ENCODE peak calls at places on chromosome 1, in ten cellular contexts. W is fibroblast of lung, M is endothelial cell of umbilical vein, L is GM23338, G is IMR-90, Q is K562, V is astrocyte, Y is HCT116, K is OCI-LY7, F is hepatocyte. N is an unnamed sample. For H4K20me1 and H3K36me3, the result is how much of the 10 kb centered on the place peaks cover.

GRCh38 chr1:231200417-231201031 is 38.7 kb downstream of the TRIM67 start:
- DNase-seq in W (peak), M (no peak), L (no peak), G (peak), Q (peak), V (peak), Y (no peak), K (no peak), F (peak), N (peak)

GRCh38 chr1:228463009-228463558 is 24.1 kb upstream of the RNF187 start:
- DNase-seq in W (no peak), M (no peak), L (no peak), G (no peak), Q (no peak), V (no peak), Y (no peak), K (no peak), F (no peak), N (no peak)

GRCh38 chr1:53634571-53634979 is 104.4 kb downstream of the GLIS1 start:
- DNase-seq in W (no peak), M (no peak), L (peak), G (no peak), Q (no peak), V (no peak), Y (no peak), K (no peak), F (no peak), N (no peak)

GRCh38 chr1:15510611-15511405 is 13.2 kb downstream of the CASP9 start:
- DNase-seq in W (peak), M (no peak), L (no peak), G (peak), Q (no peak), V (no peak), Y (no peak), K (no peak), F (no peak), N (no peak)

GRCh38 chr1:157831968-157832626 is 9.5 kb downstream of the CD5L start:
- DNase-seq in W (no peak), M (no peak), L (no peak), G (no peak), Q (no peak), V (no peak), Y (no peak), K (no peak), F (no peak), N (no peak)

GRCh38 chr1:8789314-8790214 is 27.9 kb downstream of the RERE start:
- DNase-seq in W (no peak), M (no peak), L (peak), G (no peak), Q (peak), V (no peak), Y (no peak), K (no peak), F (peak), N (peak)

GRCh38 chr1:45522324-45523104 is 830 bp upstream of the PRDX1 start:
- DNase-seq in W (peak), M (no peak), L (peak), G (peak), Q (peak), V (peak), Y (peak), K (no peak), F (no peak), N (no peak)

GRCh38 chr1:64686828-64687724 is 57.8 kb upstream of the RAVER2 start:
- DNase-seq in W (peak), M (peak), L (peak), G (peak), Q (peak), V (peak), Y (peak), K (peak), F (peak), N (peak)

GRCh38 chr1:244214009-244214967 is 163.2 kb downstream of the ZBTB18 start:
- DNase-seq in W (peak), M (peak), L (peak), G (peak), Q (no peak), V (peak), Y (peak), K (no peak), F (peak), N (peak)

GRCh38 chr1:117712598-117712997 is 106.8 kb downstream of the TENT5C start:
- DNase-seq in W (no peak), M (no peak), L (no peak), G (no peak), Q (no peak), V (no peak), Y (no peak), K (no peak), F (no peak), N (no peak)

GRCh38 chr1:170495006-170495405 is 37.0 kb upstream of the GORAB start:
- DNase-seq in W (peak), M (no peak), L (no peak), G (peak), Q (no peak), V (peak), Y (no peak), K (no peak), F (no peak), N (no peak)

GRCh38 chr1:52542085-52542688 is 10.7 kb downstream of the TUT4 start:
- DNase-seq in W (no peak), M (peak), L (no peak), G (no peak), Q (no peak), V (no peak), Y (no peak), K (peak), F (no peak), N (no peak)

GRCh38 chr1:65359888-65360287 is 50.5 kb downstream of the DNAJC6 start:
- DNase-seq in W (no peak), M (no peak), L (no peak), G (no peak), Q (no peak), V (no peak), Y (no peak), K (no peak), F (no peak), N (no peak)

GRCh38 chr1:201501144-201501543 is 5.8 kb downstream of the CSRP1 start:
- DNase-seq in W (peak), M (peak), L (no peak), G (peak), Q (no peak), V (peak), Y (no peak), K (no peak), F (no peak), N (no peak)

GRCh38 chr1:179599623-179600249 is 8.1 kb downstream of the TDRD5 start:
- DNase-seq in W (peak), M (peak), L (peak), G (peak), Q (peak), V (peak), Y (peak), K (peak), F (peak), N (peak)

GRCh38 chr1:23561813-23562100 is 2.5 kb upstream of the ID3 start:
- DNase-seq in W (peak), M (no peak), L (no peak), G (no peak), Q (no peak), V (peak), Y (no peak), K (no peak), F (no peak), N (no peak)

GRCh38 chr1:231274119-231274825 is 33.3 kb downstream of the GNPAT start:
- DNase-seq in W (peak), M (no peak), L (no peak), G (no peak), Q (no peak), V (no peak), Y (no peak), K (no peak), F (no peak), N (no peak)

GRCh38 chr1:231351816-231352215 is 13.7 kb downstream of the SPRTN start:
- DNase-seq in W (no peak), M (peak), L (no peak), G (no peak), Q (no peak), V (no peak), Y (no peak), K (no peak), F (no peak), N (no peak)

GRCh38 chr1:12172959-12173358 is 6.2 kb downstream of the TNFRSF1B start:
- DNase-seq in W (no peak), M (no peak), L (no peak), G (no peak), Q (peak), V (no peak), Y (no peak), K (no peak), F (no peak), N (no peak)

GRCh38 chr1:1034438-1034759 is 14.5 kb downstream of the AGRN start:
- DNase-seq in W (no peak), M (no peak), L (peak), G (no peak), Q (no peak), V (no peak), Y (no peak), K (no peak), F (no peak), N (no peak)

GRCh38 chr1:210332233-210332632 is 3.5 kb downstream of the HHAT start:
- DNase-seq in W (no peak), M (no peak), L (no peak), G (no peak), Q (no peak), V (no peak), Y (no peak), K (no peak), F (no peak), N (no peak)

GRCh38 chr1:174005032-174005431 is 17.1 kb downstream of the RC3H1 start:
- DNase-seq in W (no peak), M (no peak), L (no peak), G (peak), Q (no peak), V (no peak), Y (no peak), K (peak), F (no peak), N (peak)

GRCh38 chr1:223210786-223211115 is 67.7 kb upstream of the TLR5 start:
- DNase-seq in W (peak), M (no peak), L (no peak), G (no peak), Q (peak), V (no peak), Y (no peak), K (no peak), F (no peak), N (no peak)
- H3K4me3 ChIP-seq in W (no peak), M (no peak), L (no peak), G (no peak), Q (no peak), V (no peak), Y (no peak), K (no peak), F (no peak), N (no peak)

GRCh38 chr1:110216116-110216515 is 6.0 kb downstream of the KCNC4 start:
- DNase-seq in W (no peak), M (no peak), L (no peak), G (no peak), Q (no peak), V (no peak), Y (no peak), K (no peak), F (no peak), N (no peak)
- H4K20me1 ChIP-seq in W (under half), M (under half), L (under half), G (under half), Q (under half), V (under half), Y (under half), K (under half), F (under half), N (under half)

DNA sequence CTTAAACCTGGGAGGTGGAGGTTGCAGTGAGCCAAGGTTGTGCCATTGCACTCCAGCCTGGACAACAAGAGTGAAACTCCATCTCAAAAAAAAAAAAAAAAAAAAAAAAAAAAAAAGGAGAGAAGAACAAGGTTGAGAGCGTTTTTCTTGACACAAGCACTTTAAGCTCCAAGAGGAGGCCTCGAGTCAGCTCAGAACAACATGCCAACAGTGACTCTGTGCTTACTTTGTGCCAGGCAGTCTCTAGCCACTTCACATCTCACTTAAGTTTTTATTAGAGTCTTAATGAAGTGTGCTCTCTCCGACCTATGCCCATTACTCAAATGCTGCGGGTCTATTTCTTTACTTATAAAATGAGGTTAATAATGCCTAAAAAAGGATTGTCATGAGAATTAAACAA is 13.0 kb downstream of the ATP1A1 start:
- DNase-seq in W (no peak), M (no peak), L (no peak), G (no peak), Q (no peak), V (no peak), Y (no peak), K (no peak), F (no peak), N (no peak)
- H3K36me3 ChIP-seq in W (under half), M (under half), L (half or more), G (under half), Q (half or more), V (half or more), Y (half or more), K (half or more), F (under half), N (half or more)

GRCh38 chr1:241532864-241533263 is 686 bp downstream of the KMO start:
- DNase-seq in W (no peak), M (no peak), L (no peak), G (no peak), Q (no peak), V (no peak), Y (no peak), K (peak), F (peak), N (peak)
- H3K4me3 ChIP-seq in W (no peak), M (no peak), L (no peak), G (no peak), Q (no peak), V (no peak), Y (no peak), K (peak), F (no peak), N (no peak)

GRCh38 chr1:92834617-92835016 is 2.8 kb downstream of the RPL5 start:
- DNase-seq in W (no peak), M (no peak), L (no peak), G (no peak), Q (no peak), V (no peak), Y (no peak), K (no peak), F (no peak), N (no peak)
- H4K20me1 ChIP-seq in W (under half), M (under half), L (half or more), G (half or more), Q (half or more), V (half or more), Y (half or more), K (half or more), F (half or more), N (under half)

GRCh38 chr1:197621761-197622160 is 153.5 kb downstream of the DENND1B start:
- DNase-seq in W (no peak), M (no peak), L (no peak), G (no peak), Q (no peak), V (no peak), Y (no peak), K (no peak), F (no peak), N (no peak)
- H3K36me3 ChIP-seq in W (under half), M (under half), L (under half), G (under half), Q (under half), V (under half), Y (under half), K (under half), F (under half), N (under half)